ENCODE peak calls at places on chromosomes 12 and 14, in nine cellular contexts. Y is cardiac muscle cell, O is stomach, D is psoas muscle, U is frontal cortex, Q is C1 segment of cervical spinal cord, W is NCI-H1105, L is neural progenitor cell, A is sciatic nerve. B is an unnamed sample.

GRCh38 chr14:94227029-94227428 is 52.9 kb downstream of the PPP4R4 start:
- DNase-seq in Y (peak; percentile 22), O (no peak), D (no peak), U (no peak), Q (no peak), W (no peak), L (no peak), A (no peak), B (no peak)

GRCh38 chr12:121391619-121392324 is 8.1 kb upstream of the RNF34 start:
- DNase-seq in Y (peak; percentile 83), O (peak; percentile 33), D (no peak), U (no peak), Q (no peak), W (no peak), L (no peak), A (no peak), B (no peak)

GRCh38 chr12:3160081-3160480 is 82.9 kb downstream of the TSPAN9 start:
- DNase-seq in Y (peak; percentile 50), O (no peak), D (no peak), U (no peak), Q (no peak), W (no peak), L (no peak), A (no peak), B (no peak)

GRCh38 chr12:77572371-77572770 is 258.3 kb upstream of the NAV3 start:
- DNase-seq in Y (no peak), O (no peak), D (no peak), U (no peak), Q (no peak), W (no peak), L (no peak), A (no peak), B (no peak)

GRCh38 chr14:95818581-95818980 is 58.1 kb upstream of the TUNAR start:
- DNase-seq in Y (no peak), O (no peak), D (no peak), U (no peak), Q (no peak), W (no peak), L (no peak), A (no peak), B (no peak)

GRCh38 chr12:91732086-91732485 is 413.6 kb downstream of the BTG1 start:
- DNase-seq in Y (no peak), O (no peak), D (no peak), U (no peak), Q (no peak), W (no peak), L (no peak), A (no peak), B (no peak)

GRCh38 chr14:90557516-90557915 is 160.7 kb downstream of the CALM1 start:
- DNase-seq in Y (no peak), O (no peak), D (no peak), U (no peak), Q (no peak), W (no peak), L (no peak), A (no peak), B (no peak)

GRCh38 chr12:89245090-89245489 is 107.2 kb downstream of the DUSP6 start:
- DNase-seq in Y (peak; percentile 58), O (no peak), D (no peak), U (no peak), Q (no peak), W (no peak), L (peak; percentile 9), A (no peak), B (no peak)

B was measured in sigmoid colon.